ENCODE peak calls at places on chromosomes 1 and 21, in seven cellular contexts. One of them, this sample, is unnamed.

GRCh38 chr21:39083377-39084008 is 99.8 kb downstream of the PSMG1 start:
- DNase-seq in ACHN: no peak
- DNase-seq in stimulated activated CD4-positive, alpha-beta T cell treated with anti-CD3 and anti-CD28 coated beads, TNF-alpha, amount 100 ng/mL, for 24 hours: no peak
- DNase-seq in activated CD4-positive, alpha-beta T cell treated with anti-CD3 and anti-CD28 coated beads for 48 hours: no peak
- DNase-seq in T-cell: no peak
- DNase-seq in GM03348: no peak
- DNase-seq in NCI-H2081: no peak
- DNase-seq in this sample: no peak

GRCh38 chr1:152225678-152226077 is 1.7 kb upstream of the HRNR start:
- DNase-seq in ACHN: no peak
- DNase-seq in stimulated activated CD4-positive, alpha-beta T cell treated with anti-CD3 and anti-CD28 coated beads, TNF-alpha, amount 100 ng/mL, for 24 hours: no peak
- DNase-seq in activated CD4-positive, alpha-beta T cell treated with anti-CD3 and anti-CD28 coated beads for 48 hours: no peak
- DNase-seq in T-cell: no peak
- DNase-seq in GM03348: no peak
- DNase-seq in NCI-H2081: no peak
- DNase-seq in this sample: no peak

GRCh38 chr1:6359568-6360496 is 33.7 kb downstream of the ACOT7 start:
- DNase-seq in ACHN: peak
- DNase-seq in stimulated activated CD4-positive, alpha-beta T cell treated with anti-CD3 and anti-CD28 coated beads, TNF-alpha, amount 100 ng/mL, for 24 hours: peak
- DNase-seq in activated CD4-positive, alpha-beta T cell treated with anti-CD3 and anti-CD28 coated beads for 48 hours: peak
- DNase-seq in T-cell: peak
- DNase-seq in GM03348: peak
- DNase-seq in NCI-H2081: no peak
- DNase-seq in this sample: peak

GRCh38 chr1:19453843-19454242 is 31.5 kb downstream of the CAPZB start:
- DNase-seq in ACHN: no peak
- DNase-seq in stimulated activated CD4-positive, alpha-beta T cell treated with anti-CD3 and anti-CD28 coated beads, TNF-alpha, amount 100 ng/mL, for 24 hours: no peak
- DNase-seq in activated CD4-positive, alpha-beta T cell treated with anti-CD3 and anti-CD28 coated beads for 48 hours: no peak
- DNase-seq in T-cell: no peak
- DNase-seq in GM03348: no peak
- DNase-seq in NCI-H2081: no peak
- DNase-seq in this sample: no peak

GRCh38 chr21:26136686-26137085 is 33.9 kb downstream of the APP start:
- DNase-seq in ACHN: no peak
- DNase-seq in stimulated activated CD4-positive, alpha-beta T cell treated with anti-CD3 and anti-CD28 coated beads, TNF-alpha, amount 100 ng/mL, for 24 hours: no peak
- DNase-seq in activated CD4-positive, alpha-beta T cell treated with anti-CD3 and anti-CD28 coated beads for 48 hours: no peak
- DNase-seq in T-cell: no peak
- DNase-seq in GM03348: no peak
- DNase-seq in NCI-H2081: no peak
- DNase-seq in this sample: no peak

GRCh38 chr1:232009741-232010140 is 383.2 kb downstream of the DISC1 start:
- DNase-seq in ACHN: no peak
- DNase-seq in stimulated activated CD4-positive, alpha-beta T cell treated with anti-CD3 and anti-CD28 coated beads, TNF-alpha, amount 100 ng/mL, for 24 hours: no peak
- DNase-seq in activated CD4-positive, alpha-beta T cell treated with anti-CD3 and anti-CD28 coated beads for 48 hours: no peak
- DNase-seq in T-cell: no peak
- DNase-seq in GM03348: no peak
- DNase-seq in NCI-H2081: no peak
- DNase-seq in this sample: peak

GRCh38 chr1:220874201-220874655 is 5.0 kb upstream of the HLX start:
- DNase-seq in ACHN: peak
- DNase-seq in stimulated activated CD4-positive, alpha-beta T cell treated with anti-CD3 and anti-CD28 coated beads, TNF-alpha, amount 100 ng/mL, for 24 hours: no peak
- DNase-seq in activated CD4-positive, alpha-beta T cell treated with anti-CD3 and anti-CD28 coated beads for 48 hours: peak
- DNase-seq in T-cell: no peak
- DNase-seq in GM03348: peak
- DNase-seq in NCI-H2081: peak
- DNase-seq in this sample: peak

GRCh38 chr1:36570478-36571060 is 87.9 kb upstream of the CSF3R start:
- DNase-seq in ACHN: no peak
- DNase-seq in stimulated activated CD4-positive, alpha-beta T cell treated with anti-CD3 and anti-CD28 coated beads, TNF-alpha, amount 100 ng/mL, for 24 hours: no peak
- DNase-seq in activated CD4-positive, alpha-beta T cell treated with anti-CD3 and anti-CD28 coated beads for 48 hours: no peak
- DNase-seq in T-cell: no peak
- DNase-seq in GM03348: no peak
- DNase-seq in NCI-H2081: no peak
- DNase-seq in this sample: no peak

GRCh38 chr1:9165396-9165795 is 36.5 kb upstream of the GPR157 start:
- DNase-seq in ACHN: no peak
- DNase-seq in stimulated activated CD4-positive, alpha-beta T cell treated with anti-CD3 and anti-CD28 coated beads, TNF-alpha, amount 100 ng/mL, for 24 hours: no peak
- DNase-seq in activated CD4-positive, alpha-beta T cell treated with anti-CD3 and anti-CD28 coated beads for 48 hours: no peak
- DNase-seq in T-cell: no peak
- DNase-seq in GM03348: no peak
- DNase-seq in NCI-H2081: no peak
- DNase-seq in this sample: peak

GRCh38 chr1:25217015-25217414 is 15.3 kb downstream of the SYF2 start:
- DNase-seq in ACHN: no peak
- DNase-seq in stimulated activated CD4-positive, alpha-beta T cell treated with anti-CD3 and anti-CD28 coated beads, TNF-alpha, amount 100 ng/mL, for 24 hours: no peak
- DNase-seq in activated CD4-positive, alpha-beta T cell treated with anti-CD3 and anti-CD28 coated beads for 48 hours: no peak
- DNase-seq in T-cell: no peak
- DNase-seq in GM03348: no peak
- DNase-seq in NCI-H2081: no peak
- DNase-seq in this sample: no peak